ENCODE peak calls at places on chromosomes 4 and X, in ten cellular contexts. C is left lung, Y is endothelial cell of umbilical vein, B is heart left ventricle, Q is astrocyte, H is IMR-90, R is lower lobe of right lung, O is stomach, D is upper lobe of right lung, U is adrenal gland. A is an unnamed sample.
A peak's percentile ranks its signal among the peaks of the same experiment; 100 is the strongest.

GRCh38 chr4:83107636-83108035 is 6.9 kb downstream of the PLAC8 start:
- DNase-seq in O (no peak), Q (no peak), H (no peak), R (no peak), U (no peak), C (no peak), B (no peak), D (no peak), Y (no peak), A (no peak)

GRCh38 chr4:83772680-83773079 is 236.8 kb downstream of the GPAT3 start:
- DNase-seq in U (no peak), Q (no peak), H (peak; percentile 2), B (no peak), O (no peak), R (no peak), D (no peak), Y (no peak), C (no peak), A (no peak)

GRCh38 chr4:141807073-141807472 is 170.7 kb downstream of the IL15 start:
- DNase-seq in R (no peak), H (peak; percentile 68), O (no peak), U (no peak), Y (no peak), C (no peak), D (no peak), B (no peak), Q (peak; percentile 81), A (no peak)

GRCh38 chr4:139009702-139010101 is 5.9 kb upstream of the NOCT start:
- DNase-seq in Q (no peak), R (no peak), D (no peak), B (no peak), O (no peak), Y (no peak), H (no peak), U (no peak), C (no peak), A (no peak)

GRCh38 chrX:130060122-130061069 is 49.9 kb downstream of the ELF4 start:
- DNase-seq in O (peak; percentile 83), H (peak; percentile 37), C (peak; percentile 97), R (peak; percentile 86), D (peak; percentile 91), Q (peak; percentile 11), U (peak; percentile 81), B (peak; percentile 81), Y (peak; percentile 59), A (peak; percentile 64)

GRCh38 chr4:14096406-14096965 is 469.0 kb upstream of the BOD1L1 start:
- DNase-seq in O (no peak), B (no peak), Y (no peak), R (no peak), H (peak; percentile 81), U (no peak), Q (peak; percentile 72), C (no peak), D (no peak), A (no peak)

GRCh38 chr4:77367638-77368037 is 210.6 kb downstream of the CCNG2 start:
- DNase-seq in H (no peak), Y (no peak), D (no peak), B (no peak), R (no peak), O (no peak), C (no peak), U (no peak), Q (no peak), A (no peak)

GRCh38 chrX:24550166-24550565 is 85.1 kb downstream of the PDK3 start:
- DNase-seq in C (no peak), H (no peak), Y (no peak), Q (no peak), O (no peak), B (no peak), D (no peak), R (no peak), U (no peak), A (no peak)

GRCh38 chr4:156660470-156660869 is 311.1 kb downstream of the PDGFC start:
- DNase-seq in H (no peak), Q (no peak), C (no peak), R (no peak), O (no peak), Y (no peak), D (no peak), B (no peak), U (no peak), A (no peak)

GRCh38 chr4:96521046-96521536 is 681.2 kb downstream of the PDHA2 start:
- DNase-seq in H (no peak), R (no peak), B (no peak), U (no peak), Y (no peak), O (no peak), D (no peak), Q (no peak), C (peak; percentile 64), A (no peak)

GRCh38 chr4:96525901-96526300 is 686.0 kb downstream of the PDHA2 start:
- DNase-seq in Y (peak; percentile 28), H (no peak), C (no peak), Q (peak; percentile 8), U (no peak), R (no peak), O (no peak), B (no peak), D (no peak), A (no peak)

GRCh38 chr4:96526625-96527024 is 686.7 kb downstream of the PDHA2 start:
- DNase-seq in U (no peak), H (no peak), D (no peak), C (no peak), Q (no peak), Y (no peak), B (no peak), O (no peak), R (no peak), A (no peak)

GRCh38 chr4:96519291-96519690 is 679.4 kb downstream of the PDHA2 start:
- DNase-seq in Y (no peak), O (no peak), C (no peak), B (no peak), R (no peak), H (no peak), Q (peak; percentile 4), U (no peak), D (no peak), A (no peak)

GRCh38 chr4:96524311-96524875 is 684.5 kb downstream of the PDHA2 start:
- DNase-seq in D (no peak), U (no peak), Q (no peak), Y (no peak), B (peak; percentile 15), R (no peak), H (no peak), C (no peak), O (no peak), A (no peak)
- H3K4me3 ChIP-seq in D (no peak overlapping the region), U (no peak overlapping the region), Q (no peak overlapping the region), Y (no peak overlapping the region), B (no peak overlapping the region), R (no peak overlapping the region), H (no peak overlapping the region), C (no peak overlapping the region), O (no peak overlapping the region), A (no peak overlapping the region)

GRCh38 chrX:46549914-46550313 is 4.7 kb upstream of the ZNF674 start:
- DNase-seq in D (no peak), Q (no peak), H (no peak), B (no peak), Y (no peak), C (no peak), R (no peak), U (no peak), O (no peak), A (no peak)

GRCh38 chrX:46551494-46552128 is 6.4 kb upstream of the ZNF674 start:
- DNase-seq in B (no peak), D (no peak), H (peak; percentile 80), Q (peak; percentile 77), Y (no peak), O (no peak), R (no peak), U (no peak), C (no peak), A (no peak)

GRCh38 chrX:46553935-46554334 is 8.7 kb upstream of the ZNF674 start:
- DNase-seq in Y (no peak), H (no peak), O (no peak), C (no peak), U (no peak), D (no peak), B (no peak), Q (no peak), R (peak; percentile 50), A (no peak)

GRCh38 chrX:46559062-46559461 is 13.8 kb upstream of the ZNF674 start:
- DNase-seq in R (no peak), Y (no peak), Q (no peak), H (no peak), U (no peak), D (no peak), O (no peak), B (no peak), C (no peak), A (no peak)

GRCh38 chrX:46554942-46555341 is 9.7 kb upstream of the ZNF674 start:
- DNase-seq in H (peak; percentile 58), U (no peak), Y (peak; percentile 25), R (no peak), D (no peak), Q (no peak), O (no peak), B (no peak), C (no peak), A (no peak)
- TF ChIP-seq CTCF in H (peak; percentile 57), U (peak; percentile 12), Y (no peak), R (peak; percentile 33), D (peak; percentile 39), Q (peak; percentile 27), O (no peak), B (peak; percentile 47), C (no peak), A (peak; percentile 39)

GRCh38 chr4:153476829-153477574 is 10.8 kb downstream of the TMEM131L start:
- DNase-seq in D (no peak), U (no peak), R (no peak), B (no peak), Y (no peak), O (no peak), C (no peak), Q (no peak), H (no peak), A (no peak)

GRCh38 chr4:153471691-153472080 is 5.5 kb downstream of the TMEM131L start:
- DNase-seq in Y (no peak), R (no peak), O (no peak), Q (no peak), D (no peak), H (no peak), U (no peak), C (no peak), B (no peak), A (no peak)

GRCh38 chr4:153479118-153479517 is 13.0 kb downstream of the TMEM131L start:
- DNase-seq in H (no peak), U (no peak), Q (no peak), C (no peak), B (no peak), D (no peak), Y (no peak), O (no peak), R (no peak), A (no peak)

GRCh38 chr4:153472122-153473037 is 6.2 kb downstream of the TMEM131L start:
- DNase-seq in Y (no peak), O (no peak), H (no peak), R (no peak), U (no peak), B (no peak), Q (no peak), C (no peak), D (no peak), A (no peak)

GRCh38 chr4:153474251-153474650 is 8.1 kb downstream of the TMEM131L start:
- DNase-seq in U (no peak), R (no peak), O (no peak), B (no peak), H (no peak), C (no peak), D (no peak), Q (no peak), Y (no peak), A (no peak)
- H3K4me1 ChIP-seq in U (no peaks in the 10 kb centered on the region), R (peaks cover 21% of the 10 kb centered on the region), O (peaks cover 24% of the 10 kb centered on the region), B (peaks cover 5% of the 10 kb centered on the region), H (peaks cover 2% of the 10 kb centered on the region), C (no peaks in the 10 kb centered on the region), D (peaks cover 20% of the 10 kb centered on the region), Q (no peaks in the 10 kb centered on the region), Y (peaks cover 5% of the 10 kb centered on the region), A (no peaks in the 10 kb centered on the region)

GRCh38 chrX:27863813-27864212 is 56.0 kb downstream of the MAGEB10 start:
- DNase-seq in H (no peak), R (no peak), D (no peak), U (no peak), O (no peak), C (no peak), Q (no peak), B (no peak), Y (no peak), A (no peak)
- H3K4me3 ChIP-seq in H (no peak overlapping the region), R (no peak overlapping the region), D (no peak overlapping the region), U (no peak overlapping the region), O (no peak overlapping the region), C (no peak overlapping the region), Q (no peak overlapping the region), B (no peak overlapping the region), Y (no peak overlapping the region), A (no peak overlapping the region)